ENCODE peak calls at places on chromosome 4, in nine cellular contexts. S is germinal center, N is posterior cingulate gyrus, H is tibial artery, J is keratinocyte, I is neural progenitor cell, R is EL, Q is NCI-H1930, U is Kasumi-1. C is an unnamed sample.

GRCh38 chr4:57098945-57099344 is 11.2 kb downstream of the IGFBP7 start:
- DNase-seq in H (no peak), N (no peak), R (peak), I (no peak), J (no peak), Q (no peak), S (no peak), U (no peak), C (peak)

GRCh38 chr4:122525865-122526264 is 69.3 kb upstream of the IL2 start:
- DNase-seq in H (no peak), S (no peak), J (no peak), R (no peak), N (no peak), U (no peak), Q (no peak), I (no peak), C (no peak)

GRCh38 chr4:110498420-110498819 is 22.5 kb downstream of the ENPEP start:
- DNase-seq in I (no peak), J (no peak), S (no peak), U (no peak), R (no peak), H (no peak), Q (no peak), N (no peak), C (no peak)

GRCh38 chr4:38152305-38152704 is 192.1 kb downstream of the PTTG2 start:
- DNase-seq in I (no peak), R (no peak), H (no peak), S (no peak), U (no peak), N (no peak), J (no peak), Q (no peak), C (no peak)

GRCh38 chr4:78864405-78865024 is 74.7 kb downstream of the PAQR3 start:
- DNase-seq in J (peak), Q (peak), R (peak), S (peak), I (peak), U (peak), N (no peak), H (no peak), C (peak)

GRCh38 chr4:5198586-5198985 is 147.3 kb downstream of the STK32B start:
- DNase-seq in S (no peak), U (no peak), Q (no peak), R (no peak), H (no peak), N (no peak), I (peak), J (no peak), C (no peak)

GRCh38 chr4:7892212-7893019 is 47.2 kb downstream of the AFAP1 start:
- DNase-seq in H (no peak), N (no peak), U (no peak), I (peak), Q (no peak), J (no peak), S (no peak), R (peak), C (peak)

GRCh38 chr4:104491396-104491821 is 3.3 kb downstream of the CXXC4 start:
- DNase-seq in R (peak), S (peak), U (peak), N (peak), H (no peak), J (no peak), I (peak), Q (peak), C (no peak)

GRCh38 chr4:139559692-139560091 is 3.7 kb upstream of the SETD7 start:
- DNase-seq in S (no peak), Q (no peak), N (no peak), I (no peak), U (peak), R (no peak), H (no peak), J (no peak), C (no peak)

C was measured in AG04449.